ENCODE peak calls at places on chromosomes 3 and 15, in seven cellular contexts. One of them, this sample, is unnamed.

GRCh38 chr3:187497037-187497436 is 128.9 kb downstream of the RTP4 start:
- DNase-seq in anterior cingulate cortex: no peak
- DNase-seq in left ventricle myocardium inferior: no peak
- DNase-seq in globus pallidus: no peak
- DNase-seq in ACHN: no peak
- DNase-seq in prostate gland: no peak
- DNase-seq in nephron progenitor cell: no peak
- DNase-seq in this sample: peak

GRCh38 chr3:147945968-147946519 is 536.9 kb downstream of the ZIC1 start:
- DNase-seq in globus pallidus: peak
- DNase-seq in anterior cingulate cortex: no peak
- DNase-seq in nephron progenitor cell: peak
- DNase-seq in left ventricle myocardium inferior: peak
- DNase-seq in prostate gland: no peak
- DNase-seq in ACHN: peak
- DNase-seq in this sample: peak

GRCh38 chr15:74040115-74040850 is 42.1 kb downstream of the GOLGA6A start:
- DNase-seq in anterior cingulate cortex: no peak
- DNase-seq in left ventricle myocardium inferior: peak
- DNase-seq in globus pallidus: no peak
- DNase-seq in ACHN: peak
- DNase-seq in nephron progenitor cell: no peak
- DNase-seq in prostate gland: no peak
- DNase-seq in this sample: no peak

GRCh38 chr3:109353057-109353456 is 15.7 kb upstream of the DPPA4 start:
- DNase-seq in ACHN: no peak
- DNase-seq in globus pallidus: no peak
- DNase-seq in prostate gland: no peak
- DNase-seq in anterior cingulate cortex: no peak
- DNase-seq in nephron progenitor cell: no peak
- DNase-seq in left ventricle myocardium inferior: no peak
- DNase-seq in this sample: no peak

GRCh38 chr3:105493305-105493892 is 126.7 kb downstream of the ALCAM start:
- DNase-seq in prostate gland: no peak
- DNase-seq in left ventricle myocardium inferior: no peak
- DNase-seq in ACHN: no peak
- DNase-seq in nephron progenitor cell: no peak
- DNase-seq in globus pallidus: no peak
- DNase-seq in anterior cingulate cortex: no peak
- DNase-seq in this sample: no peak

GRCh38 chr15:34038404-34039179 is 412 bp downstream of the AVEN start:
- DNase-seq in prostate gland: peak
- DNase-seq in globus pallidus: peak
- DNase-seq in ACHN: peak
- DNase-seq in nephron progenitor cell: peak
- DNase-seq in left ventricle myocardium inferior: peak
- DNase-seq in anterior cingulate cortex: peak
- DNase-seq in this sample: no peak

GRCh38 chr3:18444597-18445420 is 19.7 kb upstream of the SATB1 start:
- DNase-seq in prostate gland: peak
- DNase-seq in globus pallidus: peak
- DNase-seq in nephron progenitor cell: peak
- DNase-seq in ACHN: peak
- DNase-seq in anterior cingulate cortex: peak
- DNase-seq in left ventricle myocardium inferior: peak
- DNase-seq in this sample: no peak

GRCh38 chr3:156617145-156617544 is 57.2 kb upstream of the TIPARP start:
- DNase-seq in ACHN: no peak
- DNase-seq in left ventricle myocardium inferior: no peak
- DNase-seq in prostate gland: no peak
- DNase-seq in anterior cingulate cortex: no peak
- DNase-seq in nephron progenitor cell: no peak
- DNase-seq in globus pallidus: no peak
- DNase-seq in this sample: no peak

GRCh38 chr15:59976480-59976879 is 27.6 kb upstream of the FOXB1 start:
- DNase-seq in left ventricle myocardium inferior: no peak
- DNase-seq in anterior cingulate cortex: no peak
- DNase-seq in globus pallidus: no peak
- DNase-seq in ACHN: no peak
- DNase-seq in prostate gland: no peak
- DNase-seq in nephron progenitor cell: no peak
- DNase-seq in this sample: no peak

GRCh38 chr15:101489633-101490407 is at the start of gene PCSK6:
- DNase-seq in prostate gland: no peak
- DNase-seq in left ventricle myocardium inferior: peak
- DNase-seq in globus pallidus: no peak
- DNase-seq in nephron progenitor cell: peak
- DNase-seq in ACHN: no peak
- DNase-seq in anterior cingulate cortex: no peak
- DNase-seq in this sample: no peak

GRCh38 chr3:119588112-119588511 is 8.8 kb downstream of the ADPRH start:
- DNase-seq in prostate gland: no peak
- DNase-seq in globus pallidus: peak
- DNase-seq in anterior cingulate cortex: no peak
- DNase-seq in left ventricle myocardium inferior: peak
- DNase-seq in nephron progenitor cell: no peak
- DNase-seq in ACHN: no peak
- DNase-seq in this sample: no peak

GRCh38 chr3:193879864-193880242 is 256.1 kb upstream of the HES1 start:
- DNase-seq in globus pallidus: no peak
- DNase-seq in anterior cingulate cortex: no peak
- DNase-seq in prostate gland: no peak
- DNase-seq in ACHN: no peak
- DNase-seq in left ventricle myocardium inferior: no peak
- DNase-seq in nephron progenitor cell: no peak
- DNase-seq in this sample: no peak

GRCh38 chr3:45817788-45818523 is 21.6 kb upstream of the SLC6A20 start:
- DNase-seq in globus pallidus: no peak
- DNase-seq in anterior cingulate cortex: no peak
- DNase-seq in nephron progenitor cell: no peak
- DNase-seq in prostate gland: peak
- DNase-seq in left ventricle myocardium inferior: no peak
- DNase-seq in ACHN: peak
- DNase-seq in this sample: peak

GRCh38 chr3:156317457-156317856 is 197.1 kb downstream of the KCNAB1 start:
- DNase-seq in left ventricle myocardium inferior: no peak
- DNase-seq in anterior cingulate cortex: no peak
- DNase-seq in globus pallidus: no peak
- DNase-seq in prostate gland: no peak
- DNase-seq in ACHN: peak
- DNase-seq in nephron progenitor cell: no peak
- DNase-seq in this sample: peak

GRCh38 chr3:42535981-42536784 is 33.7 kb downstream of the VIPR1 start:
- DNase-seq in prostate gland: peak
- DNase-seq in globus pallidus: no peak
- DNase-seq in ACHN: peak
- DNase-seq in left ventricle myocardium inferior: no peak
- DNase-seq in nephron progenitor cell: peak
- DNase-seq in anterior cingulate cortex: no peak
- DNase-seq in this sample: no peak

GRCh38 chr15:57418640-57419039 is 42.3 kb downstream of the CGNL1 start:
- DNase-seq in prostate gland: no peak
- DNase-seq in anterior cingulate cortex: no peak
- DNase-seq in globus pallidus: no peak
- DNase-seq in left ventricle myocardium inferior: no peak
- DNase-seq in nephron progenitor cell: no peak
- DNase-seq in ACHN: peak
- DNase-seq in this sample: no peak

GRCh38 chr3:14305321-14305720 is 97.1 kb upstream of the SLC6A6 start:
- DNase-seq in anterior cingulate cortex: no peak
- DNase-seq in left ventricle myocardium inferior: no peak
- DNase-seq in prostate gland: no peak
- DNase-seq in nephron progenitor cell: no peak
- DNase-seq in ACHN: no peak
- DNase-seq in globus pallidus: no peak
- DNase-seq in this sample: no peak

GRCh38 chr3:10883478-10884234 is 67.6 kb downstream of the SLC6A11 start:
- DNase-seq in nephron progenitor cell: peak
- DNase-seq in anterior cingulate cortex: peak
- DNase-seq in ACHN: peak
- DNase-seq in left ventricle myocardium inferior: no peak
- DNase-seq in globus pallidus: peak
- DNase-seq in prostate gland: peak
- DNase-seq in this sample: no peak

GRCh38 chr3:50204052-50204803 is 843 bp upstream of the SLC38A3 start:
- DNase-seq in prostate gland: no peak
- DNase-seq in ACHN: no peak
- DNase-seq in globus pallidus: no peak
- DNase-seq in anterior cingulate cortex: no peak
- DNase-seq in left ventricle myocardium inferior: no peak
- DNase-seq in nephron progenitor cell: no peak
- DNase-seq in this sample: no peak

GRCh38 chr15:69827751-69828150 is 270.0 kb downstream of the TLE3 start:
- DNase-seq in ACHN: no peak
- DNase-seq in globus pallidus: no peak
- DNase-seq in anterior cingulate cortex: no peak
- DNase-seq in left ventricle myocardium inferior: no peak
- DNase-seq in nephron progenitor cell: no peak
- DNase-seq in prostate gland: no peak
- DNase-seq in this sample: no peak

GRCh38 chr15:25812073-25812472 is 51.1 kb downstream of the ATP10A start:
- DNase-seq in ACHN: no peak
- DNase-seq in left ventricle myocardium inferior: no peak
- DNase-seq in globus pallidus: no peak
- DNase-seq in nephron progenitor cell: no peak
- DNase-seq in prostate gland: no peak
- DNase-seq in anterior cingulate cortex: no peak
- DNase-seq in this sample: no peak

GRCh38 chr15:70491183-70491621 is 272.2 kb downstream of the UACA start:
- DNase-seq in ACHN: no peak
- DNase-seq in globus pallidus: no peak
- DNase-seq in nephron progenitor cell: no peak
- DNase-seq in prostate gland: no peak
- DNase-seq in anterior cingulate cortex: no peak
- DNase-seq in left ventricle myocardium inferior: no peak
- DNase-seq in this sample: no peak

GRCh38 chr3:160686955-160687535 is 10.1 kb downstream of the ARL14 start:
- DNase-seq in prostate gland: no peak
- DNase-seq in globus pallidus: no peak
- DNase-seq in left ventricle myocardium inferior: no peak
- DNase-seq in ACHN: peak
- DNase-seq in nephron progenitor cell: no peak
- DNase-seq in anterior cingulate cortex: no peak
- DNase-seq in this sample: no peak

GRCh38 chr15:71115567-71116351 is 488 bp downstream of the THSD4 start:
- DNase-seq in anterior cingulate cortex: no peak
- DNase-seq in ACHN: peak
- DNase-seq in left ventricle myocardium inferior: peak
- DNase-seq in prostate gland: peak
- DNase-seq in globus pallidus: no peak
- DNase-seq in nephron progenitor cell: peak
- DNase-seq in this sample: no peak